ENCODE peak calls at places on chromosomes 13 and 19, in ten cellular contexts. One of them, this sample, is unnamed.

GRCh38 chr13:47159853-47160550 is 263.1 kb upstream of the HTR2A start:
- DNase-seq in stromal cell of bone marrow: no peak
- DNase-seq in amniotic stem cell: no peak
- DNase-seq in stimulated activated CD4-positive, alpha-beta T cell treated with anti-CD3 and anti-CD28 coated beads, Interleukin-2, amount 100 ng/mL, for 24 hours: no peak
- DNase-seq in activated CD4-positive, alpha-beta T cell treated with anti-CD3 and anti-CD28 coated beads for 24 hours: no peak
- DNase-seq in NCI-H774: no peak
- DNase-seq in fibroblast of the conjunctiva: no peak
- DNase-seq in thyroid gland: no peak
- DNase-seq in NCI-H1105 treated with DMSO at 0.1 percent for 48 hours: no peak
- DNase-seq in head of caudate nucleus: no peak
- DNase-seq in this sample: no peak

GRCh38 chr13:42680748-42681147 is 100.6 kb upstream of the FAM216B start:
- DNase-seq in stromal cell of bone marrow: no peak
- DNase-seq in NCI-H1105 treated with DMSO at 0.1 percent for 48 hours: no peak
- DNase-seq in stimulated activated CD4-positive, alpha-beta T cell treated with anti-CD3 and anti-CD28 coated beads, Interleukin-2, amount 100 ng/mL, for 24 hours: no peak
- DNase-seq in activated CD4-positive, alpha-beta T cell treated with anti-CD3 and anti-CD28 coated beads for 24 hours: no peak
- DNase-seq in NCI-H774: no peak
- DNase-seq in amniotic stem cell: no peak
- DNase-seq in head of caudate nucleus: no peak
- DNase-seq in fibroblast of the conjunctiva: no peak
- DNase-seq in thyroid gland: no peak
- DNase-seq in this sample: no peak

GRCh38 chr19:43316591-43317319 is 36.7 kb upstream of the CD177 start:
- DNase-seq in stromal cell of bone marrow: peak; percentile 2
- DNase-seq in stimulated activated CD4-positive, alpha-beta T cell treated with anti-CD3 and anti-CD28 coated beads, Interleukin-2, amount 100 ng/mL, for 24 hours: no peak
- DNase-seq in NCI-H774: no peak
- DNase-seq in NCI-H1105 treated with DMSO at 0.1 percent for 48 hours: peak; percentile 2
- DNase-seq in fibroblast of the conjunctiva: no peak
- DNase-seq in amniotic stem cell: no peak
- DNase-seq in activated CD4-positive, alpha-beta T cell treated with anti-CD3 and anti-CD28 coated beads for 24 hours: no peak
- DNase-seq in head of caudate nucleus: no peak
- DNase-seq in thyroid gland: no peak
- DNase-seq in this sample: peak; percentile 25

GRCh38 chr19:18002347-18002850 is 5.6 kb upstream of the ARRDC2 start:
- DNase-seq in head of caudate nucleus: no peak
- DNase-seq in NCI-H1105 treated with DMSO at 0.1 percent for 48 hours: no peak
- DNase-seq in stromal cell of bone marrow: no peak
- DNase-seq in fibroblast of the conjunctiva: no peak
- DNase-seq in NCI-H774: no peak
- DNase-seq in amniotic stem cell: no peak
- DNase-seq in activated CD4-positive, alpha-beta T cell treated with anti-CD3 and anti-CD28 coated beads for 24 hours: no peak
- DNase-seq in thyroid gland: no peak
- DNase-seq in stimulated activated CD4-positive, alpha-beta T cell treated with anti-CD3 and anti-CD28 coated beads, Interleukin-2, amount 100 ng/mL, for 24 hours: no peak
- DNase-seq in this sample: no peak

GRCh38 chr13:31904941-31905824 is 126.4 kb upstream of the FRY start:
- DNase-seq in head of caudate nucleus: no peak
- DNase-seq in NCI-H774: no peak
- DNase-seq in stimulated activated CD4-positive, alpha-beta T cell treated with anti-CD3 and anti-CD28 coated beads, Interleukin-2, amount 100 ng/mL, for 24 hours: no peak
- DNase-seq in NCI-H1105 treated with DMSO at 0.1 percent for 48 hours: no peak
- DNase-seq in thyroid gland: no peak
- DNase-seq in activated CD4-positive, alpha-beta T cell treated with anti-CD3 and anti-CD28 coated beads for 24 hours: no peak
- DNase-seq in amniotic stem cell: no peak
- DNase-seq in fibroblast of the conjunctiva: no peak
- DNase-seq in stromal cell of bone marrow: no peak
- DNase-seq in this sample: no peak

GRCh38 chr13:20353973-20354372 is 121.9 kb upstream of the GJB6 start:
- DNase-seq in activated CD4-positive, alpha-beta T cell treated with anti-CD3 and anti-CD28 coated beads for 24 hours: no peak
- DNase-seq in NCI-H774: no peak
- DNase-seq in stromal cell of bone marrow: peak; percentile 36
- DNase-seq in stimulated activated CD4-positive, alpha-beta T cell treated with anti-CD3 and anti-CD28 coated beads, Interleukin-2, amount 100 ng/mL, for 24 hours: no peak
- DNase-seq in head of caudate nucleus: no peak
- DNase-seq in thyroid gland: no peak
- DNase-seq in NCI-H1105 treated with DMSO at 0.1 percent for 48 hours: no peak
- DNase-seq in amniotic stem cell: no peak
- DNase-seq in fibroblast of the conjunctiva: peak; percentile 9
- DNase-seq in this sample: no peak

GRCh38 chr19:58203814-58204475 is 21.1 kb downstream of the ZNF274 start:
- DNase-seq in NCI-H774: no peak
- DNase-seq in thyroid gland: no peak
- DNase-seq in NCI-H1105 treated with DMSO at 0.1 percent for 48 hours: no peak
- DNase-seq in stromal cell of bone marrow: no peak
- DNase-seq in head of caudate nucleus: no peak
- DNase-seq in amniotic stem cell: no peak
- DNase-seq in stimulated activated CD4-positive, alpha-beta T cell treated with anti-CD3 and anti-CD28 coated beads, Interleukin-2, amount 100 ng/mL, for 24 hours: no peak
- DNase-seq in fibroblast of the conjunctiva: no peak
- DNase-seq in activated CD4-positive, alpha-beta T cell treated with anti-CD3 and anti-CD28 coated beads for 24 hours: no peak
- DNase-seq in this sample: no peak

GRCh38 chr19:46704379-46705076 is 12.4 kb downstream of the PRKD2 start:
- DNase-seq in NCI-H774: no peak
- DNase-seq in amniotic stem cell: no peak
- DNase-seq in head of caudate nucleus: peak; percentile 83
- DNase-seq in fibroblast of the conjunctiva: no peak
- DNase-seq in NCI-H1105 treated with DMSO at 0.1 percent for 48 hours: no peak
- DNase-seq in activated CD4-positive, alpha-beta T cell treated with anti-CD3 and anti-CD28 coated beads for 24 hours: peak; percentile 89
- DNase-seq in stromal cell of bone marrow: no peak
- DNase-seq in thyroid gland: peak; percentile 70
- DNase-seq in stimulated activated CD4-positive, alpha-beta T cell treated with anti-CD3 and anti-CD28 coated beads, Interleukin-2, amount 100 ng/mL, for 24 hours: peak; percentile 95
- DNase-seq in this sample: peak; percentile 90

GRCh38 chr19:37855098-37855497 is 51.3 kb downstream of the WDR87 start:
- DNase-seq in head of caudate nucleus: peak; percentile 68
- DNase-seq in fibroblast of the conjunctiva: peak; percentile 1
- DNase-seq in amniotic stem cell: no peak
- DNase-seq in NCI-H774: no peak
- DNase-seq in stromal cell of bone marrow: no peak
- DNase-seq in NCI-H1105 treated with DMSO at 0.1 percent for 48 hours: no peak
- DNase-seq in thyroid gland: peak; percentile 91
- DNase-seq in activated CD4-positive, alpha-beta T cell treated with anti-CD3 and anti-CD28 coated beads for 24 hours: no peak
- DNase-seq in stimulated activated CD4-positive, alpha-beta T cell treated with anti-CD3 and anti-CD28 coated beads, Interleukin-2, amount 100 ng/mL, for 24 hours: no peak
- DNase-seq in this sample: no peak

GRCh38 chr19:45632468-45633196 is 6.6 kb downstream of the EML2 start:
- DNase-seq in thyroid gland: peak; percentile 72
- DNase-seq in fibroblast of the conjunctiva: peak; percentile 88
- DNase-seq in activated CD4-positive, alpha-beta T cell treated with anti-CD3 and anti-CD28 coated beads for 24 hours: peak; percentile 44
- DNase-seq in stimulated activated CD4-positive, alpha-beta T cell treated with anti-CD3 and anti-CD28 coated beads, Interleukin-2, amount 100 ng/mL, for 24 hours: peak; percentile 66
- DNase-seq in NCI-H1105 treated with DMSO at 0.1 percent for 48 hours: peak; percentile 87
- DNase-seq in NCI-H774: peak; percentile 62
- DNase-seq in head of caudate nucleus: peak; percentile 63
- DNase-seq in stromal cell of bone marrow: peak; percentile 70
- DNase-seq in amniotic stem cell: peak; percentile 73
- DNase-seq in this sample: no peak

GRCh38 chr13:69935043-69935442 is 172.6 kb upstream of the ATXN8OS start:
- DNase-seq in fibroblast of the conjunctiva: no peak
- DNase-seq in NCI-H774: no peak
- DNase-seq in head of caudate nucleus: no peak
- DNase-seq in activated CD4-positive, alpha-beta T cell treated with anti-CD3 and anti-CD28 coated beads for 24 hours: no peak
- DNase-seq in NCI-H1105 treated with DMSO at 0.1 percent for 48 hours: no peak
- DNase-seq in stimulated activated CD4-positive, alpha-beta T cell treated with anti-CD3 and anti-CD28 coated beads, Interleukin-2, amount 100 ng/mL, for 24 hours: no peak
- DNase-seq in thyroid gland: no peak
- DNase-seq in amniotic stem cell: no peak
- DNase-seq in stromal cell of bone marrow: no peak
- DNase-seq in this sample: no peak

GRCh38 chr19:29013325-29013724 is 199.6 kb downstream of the UQCRFS1 start:
- DNase-seq in amniotic stem cell: no peak
- DNase-seq in NCI-H1105 treated with DMSO at 0.1 percent for 48 hours: no peak
- DNase-seq in stimulated activated CD4-positive, alpha-beta T cell treated with anti-CD3 and anti-CD28 coated beads, Interleukin-2, amount 100 ng/mL, for 24 hours: no peak
- DNase-seq in thyroid gland: no peak
- DNase-seq in head of caudate nucleus: no peak
- DNase-seq in fibroblast of the conjunctiva: no peak
- DNase-seq in stromal cell of bone marrow: no peak
- DNase-seq in activated CD4-positive, alpha-beta T cell treated with anti-CD3 and anti-CD28 coated beads for 24 hours: no peak
- DNase-seq in NCI-H774: no peak
- DNase-seq in this sample: no peak

GRCh38 chr13:25977216-25977615 is 74.6 kb downstream of the SHISA2 start:
- DNase-seq in head of caudate nucleus: no peak
- DNase-seq in NCI-H774: peak; percentile 42
- DNase-seq in NCI-H1105 treated with DMSO at 0.1 percent for 48 hours: peak; percentile 7
- DNase-seq in fibroblast of the conjunctiva: no peak
- DNase-seq in thyroid gland: no peak
- DNase-seq in stimulated activated CD4-positive, alpha-beta T cell treated with anti-CD3 and anti-CD28 coated beads, Interleukin-2, amount 100 ng/mL, for 24 hours: no peak
- DNase-seq in activated CD4-positive, alpha-beta T cell treated with anti-CD3 and anti-CD28 coated beads for 24 hours: no peak
- DNase-seq in stromal cell of bone marrow: no peak
- DNase-seq in amniotic stem cell: no peak
- DNase-seq in this sample: no peak

GRCh38 chr13:76852991-76853390 is 33.2 kb downstream of the KCTD12 start:
- DNase-seq in head of caudate nucleus: no peak
- DNase-seq in thyroid gland: no peak
- DNase-seq in NCI-H774: no peak
- DNase-seq in activated CD4-positive, alpha-beta T cell treated with anti-CD3 and anti-CD28 coated beads for 24 hours: no peak
- DNase-seq in fibroblast of the conjunctiva: no peak
- DNase-seq in stimulated activated CD4-positive, alpha-beta T cell treated with anti-CD3 and anti-CD28 coated beads, Interleukin-2, amount 100 ng/mL, for 24 hours: no peak
- DNase-seq in NCI-H1105 treated with DMSO at 0.1 percent for 48 hours: no peak
- DNase-seq in stromal cell of bone marrow: no peak
- DNase-seq in amniotic stem cell: no peak
- DNase-seq in this sample: no peak

GRCh38 chr19:47494211-47494547 is 10.2 kb upstream of the KPTN start:
- DNase-seq in amniotic stem cell: no peak
- DNase-seq in fibroblast of the conjunctiva: no peak
- DNase-seq in stimulated activated CD4-positive, alpha-beta T cell treated with anti-CD3 and anti-CD28 coated beads, Interleukin-2, amount 100 ng/mL, for 24 hours: no peak
- DNase-seq in NCI-H1105 treated with DMSO at 0.1 percent for 48 hours: no peak
- DNase-seq in stromal cell of bone marrow: no peak
- DNase-seq in NCI-H774: no peak
- DNase-seq in activated CD4-positive, alpha-beta T cell treated with anti-CD3 and anti-CD28 coated beads for 24 hours: no peak
- DNase-seq in head of caudate nucleus: no peak
- DNase-seq in thyroid gland: no peak
- DNase-seq in this sample: no peak

GRCh38 chr13:20969182-20969581 is 66.6 kb upstream of the XPO4 start:
- DNase-seq in head of caudate nucleus: no peak
- DNase-seq in amniotic stem cell: no peak
- DNase-seq in stimulated activated CD4-positive, alpha-beta T cell treated with anti-CD3 and anti-CD28 coated beads, Interleukin-2, amount 100 ng/mL, for 24 hours: no peak
- DNase-seq in stromal cell of bone marrow: peak; percentile 59
- DNase-seq in NCI-H774: no peak
- DNase-seq in activated CD4-positive, alpha-beta T cell treated with anti-CD3 and anti-CD28 coated beads for 24 hours: no peak
- DNase-seq in fibroblast of the conjunctiva: no peak
- DNase-seq in thyroid gland: no peak
- DNase-seq in NCI-H1105 treated with DMSO at 0.1 percent for 48 hours: no peak
- DNase-seq in this sample: no peak

GRCh38 chr13:42497798-42498197 is 76.2 kb upstream of the TNFSF11 start:
- DNase-seq in amniotic stem cell: no peak
- DNase-seq in stromal cell of bone marrow: no peak
- DNase-seq in stimulated activated CD4-positive, alpha-beta T cell treated with anti-CD3 and anti-CD28 coated beads, Interleukin-2, amount 100 ng/mL, for 24 hours: no peak
- DNase-seq in NCI-H774: no peak
- DNase-seq in NCI-H1105 treated with DMSO at 0.1 percent for 48 hours: no peak
- DNase-seq in thyroid gland: no peak
- DNase-seq in fibroblast of the conjunctiva: peak; percentile 37
- DNase-seq in head of caudate nucleus: no peak
- DNase-seq in activated CD4-positive, alpha-beta T cell treated with anti-CD3 and anti-CD28 coated beads for 24 hours: no peak
- DNase-seq in this sample: no peak

GRCh38 chr19:8609210-8610040 is 1.1 kb downstream of the ADAMTS10 start:
- DNase-seq in activated CD4-positive, alpha-beta T cell treated with anti-CD3 and anti-CD28 coated beads for 24 hours: no peak
- DNase-seq in NCI-H774: no peak
- DNase-seq in fibroblast of the conjunctiva: no peak
- DNase-seq in head of caudate nucleus: peak; percentile 39
- DNase-seq in amniotic stem cell: no peak
- DNase-seq in stromal cell of bone marrow: peak; percentile 27
- DNase-seq in NCI-H1105 treated with DMSO at 0.1 percent for 48 hours: no peak
- DNase-seq in thyroid gland: peak; percentile 24
- DNase-seq in stimulated activated CD4-positive, alpha-beta T cell treated with anti-CD3 and anti-CD28 coated beads, Interleukin-2, amount 100 ng/mL, for 24 hours: peak; percentile 26
- DNase-seq in this sample: peak; percentile 86

GRCh38 chr19:57171551-57172081 is 4.3 kb upstream of the DUXA start:
- DNase-seq in stimulated activated CD4-positive, alpha-beta T cell treated with anti-CD3 and anti-CD28 coated beads, Interleukin-2, amount 100 ng/mL, for 24 hours: peak; percentile 22
- DNase-seq in amniotic stem cell: no peak
- DNase-seq in head of caudate nucleus: peak; percentile 66
- DNase-seq in stromal cell of bone marrow: no peak
- DNase-seq in activated CD4-positive, alpha-beta T cell treated with anti-CD3 and anti-CD28 coated beads for 24 hours: no peak
- DNase-seq in fibroblast of the conjunctiva: no peak
- DNase-seq in NCI-H1105 treated with DMSO at 0.1 percent for 48 hours: no peak
- DNase-seq in NCI-H774: peak; percentile 5
- DNase-seq in thyroid gland: peak; percentile 42
- DNase-seq in this sample: peak; percentile 30

GRCh38 chr13:21175656-21176194 is 627 bp downstream of the SKA3 start:
- DNase-seq in head of caudate nucleus: no peak
- DNase-seq in NCI-H774: no peak
- DNase-seq in stimulated activated CD4-positive, alpha-beta T cell treated with anti-CD3 and anti-CD28 coated beads, Interleukin-2, amount 100 ng/mL, for 24 hours: no peak
- DNase-seq in amniotic stem cell: no peak
- DNase-seq in activated CD4-positive, alpha-beta T cell treated with anti-CD3 and anti-CD28 coated beads for 24 hours: no peak
- DNase-seq in NCI-H1105 treated with DMSO at 0.1 percent for 48 hours: no peak
- DNase-seq in stromal cell of bone marrow: peak; percentile 5
- DNase-seq in thyroid gland: no peak
- DNase-seq in fibroblast of the conjunctiva: peak; percentile 21
- DNase-seq in this sample: no peak

GRCh38 chr13:99419591-99420243 is 81.6 kb upstream of the TM9SF2 start:
- DNase-seq in thyroid gland: no peak
- DNase-seq in head of caudate nucleus: peak; percentile 2
- DNase-seq in NCI-H774: no peak
- DNase-seq in NCI-H1105 treated with DMSO at 0.1 percent for 48 hours: no peak
- DNase-seq in amniotic stem cell: no peak
- DNase-seq in fibroblast of the conjunctiva: no peak
- DNase-seq in stromal cell of bone marrow: no peak
- DNase-seq in activated CD4-positive, alpha-beta T cell treated with anti-CD3 and anti-CD28 coated beads for 24 hours: no peak
- DNase-seq in stimulated activated CD4-positive, alpha-beta T cell treated with anti-CD3 and anti-CD28 coated beads, Interleukin-2, amount 100 ng/mL, for 24 hours: no peak
- DNase-seq in this sample: no peak

GRCh38 chr19:4284176-4284958 is 5.3 kb downstream of the SHD start:
- DNase-seq in fibroblast of the conjunctiva: no peak
- DNase-seq in head of caudate nucleus: no peak
- DNase-seq in thyroid gland: no peak
- DNase-seq in stromal cell of bone marrow: no peak
- DNase-seq in amniotic stem cell: no peak
- DNase-seq in activated CD4-positive, alpha-beta T cell treated with anti-CD3 and anti-CD28 coated beads for 24 hours: no peak
- DNase-seq in NCI-H774: no peak
- DNase-seq in stimulated activated CD4-positive, alpha-beta T cell treated with anti-CD3 and anti-CD28 coated beads, Interleukin-2, amount 100 ng/mL, for 24 hours: no peak
- DNase-seq in NCI-H1105 treated with DMSO at 0.1 percent for 48 hours: no peak
- DNase-seq in this sample: peak; percentile 100

GRCh38 chr19:12930002-12930645 is 3.4 kb downstream of the FARSA start:
- DNase-seq in activated CD4-positive, alpha-beta T cell treated with anti-CD3 and anti-CD28 coated beads for 24 hours: no peak
- DNase-seq in head of caudate nucleus: no peak
- DNase-seq in thyroid gland: no peak
- DNase-seq in stimulated activated CD4-positive, alpha-beta T cell treated with anti-CD3 and anti-CD28 coated beads, Interleukin-2, amount 100 ng/mL, for 24 hours: no peak
- DNase-seq in stromal cell of bone marrow: no peak
- DNase-seq in NCI-H774: no peak
- DNase-seq in fibroblast of the conjunctiva: no peak
- DNase-seq in amniotic stem cell: no peak
- DNase-seq in NCI-H1105 treated with DMSO at 0.1 percent for 48 hours: no peak
- DNase-seq in this sample: no peak

GRCh38 chr19:45168767-45169351 is 8.1 kb upstream of the NKPD1 start:
- DNase-seq in head of caudate nucleus: no peak
- DNase-seq in stimulated activated CD4-positive, alpha-beta T cell treated with anti-CD3 and anti-CD28 coated beads, Interleukin-2, amount 100 ng/mL, for 24 hours: no peak
- DNase-seq in activated CD4-positive, alpha-beta T cell treated with anti-CD3 and anti-CD28 coated beads for 24 hours: no peak
- DNase-seq in thyroid gland: no peak
- DNase-seq in amniotic stem cell: no peak
- DNase-seq in fibroblast of the conjunctiva: no peak
- DNase-seq in NCI-H774: no peak
- DNase-seq in NCI-H1105 treated with DMSO at 0.1 percent for 48 hours: no peak
- DNase-seq in stromal cell of bone marrow: no peak
- DNase-seq in this sample: no peak

GRCh38 chr13:40910324-40911050 is 108.6 kb downstream of the ELF1 start:
- DNase-seq in amniotic stem cell: no peak
- DNase-seq in fibroblast of the conjunctiva: no peak
- DNase-seq in thyroid gland: no peak
- DNase-seq in NCI-H774: no peak
- DNase-seq in NCI-H1105 treated with DMSO at 0.1 percent for 48 hours: no peak
- DNase-seq in head of caudate nucleus: no peak
- DNase-seq in activated CD4-positive, alpha-beta T cell treated with anti-CD3 and anti-CD28 coated beads for 24 hours: no peak
- DNase-seq in stimulated activated CD4-positive, alpha-beta T cell treated with anti-CD3 and anti-CD28 coated beads, Interleukin-2, amount 100 ng/mL, for 24 hours: no peak
- DNase-seq in stromal cell of bone marrow: no peak
- DNase-seq in this sample: no peak

GRCh38 chr19:6680141-6680540 is 10.2 kb upstream of the TNFSF14 start:
- DNase-seq in activated CD4-positive, alpha-beta T cell treated with anti-CD3 and anti-CD28 coated beads for 24 hours: no peak
- DNase-seq in stromal cell of bone marrow: no peak
- DNase-seq in NCI-H774: no peak
- DNase-seq in NCI-H1105 treated with DMSO at 0.1 percent for 48 hours: no peak
- DNase-seq in amniotic stem cell: no peak
- DNase-seq in fibroblast of the conjunctiva: no peak
- DNase-seq in thyroid gland: no peak
- DNase-seq in stimulated activated CD4-positive, alpha-beta T cell treated with anti-CD3 and anti-CD28 coated beads, Interleukin-2, amount 100 ng/mL, for 24 hours: no peak
- DNase-seq in head of caudate nucleus: no peak
- DNase-seq in this sample: no peak

GRCh38 chr19:16342002-16342715 is 17.5 kb downstream of the KLF2 start:
- DNase-seq in NCI-H774: no peak
- DNase-seq in thyroid gland: peak; percentile 66
- DNase-seq in NCI-H1105 treated with DMSO at 0.1 percent for 48 hours: no peak
- DNase-seq in stimulated activated CD4-positive, alpha-beta T cell treated with anti-CD3 and anti-CD28 coated beads, Interleukin-2, amount 100 ng/mL, for 24 hours: peak; percentile 68
- DNase-seq in activated CD4-positive, alpha-beta T cell treated with anti-CD3 and anti-CD28 coated beads for 24 hours: no peak
- DNase-seq in stromal cell of bone marrow: no peak
- DNase-seq in amniotic stem cell: no peak
- DNase-seq in fibroblast of the conjunctiva: no peak
- DNase-seq in head of caudate nucleus: no peak
- DNase-seq in this sample: no peak

GRCh38 chr19:12664406-12665280 is 1.9 kb downstream of the MAN2B1 start:
- DNase-seq in stromal cell of bone marrow: no peak
- DNase-seq in stimulated activated CD4-positive, alpha-beta T cell treated with anti-CD3 and anti-CD28 coated beads, Interleukin-2, amount 100 ng/mL, for 24 hours: no peak
- DNase-seq in fibroblast of the conjunctiva: no peak
- DNase-seq in amniotic stem cell: no peak
- DNase-seq in thyroid gland: no peak
- DNase-seq in head of caudate nucleus: no peak
- DNase-seq in NCI-H774: no peak
- DNase-seq in NCI-H1105 treated with DMSO at 0.1 percent for 48 hours: no peak
- DNase-seq in activated CD4-positive, alpha-beta T cell treated with anti-CD3 and anti-CD28 coated beads for 24 hours: no peak
- DNase-seq in this sample: no peak